ENCODE peak calls at places on chromosomes 4 and X, in seven cellular contexts. Q is B cell, W is PC-3, N is glutamatergic neuron, J is AG09319, P is adrenal gland, H is OCI-LY7. O is an unnamed sample.

GRCh38 chr4:159046683-159047082 is 56.2 kb upstream of the RAPGEF2 start:
- DNase-seq in P (no peak), H (no peak), Q (no peak), W (no peak), J (no peak), N (no peak), O (no peak)

GRCh38 chr4:170853422-170854021 is 763.8 kb upstream of the AADAT start:
- DNase-seq in Q (no peak), P (peak), W (peak), J (no peak), H (peak), N (peak), O (peak)

GRCh38 chr4:53196872-53197759 is 168.7 kb downstream of the SCFD2 start:
- DNase-seq in P (no peak), Q (peak), J (peak), N (no peak), W (peak), H (peak), O (peak)

GRCh38 chr4:177484613-177485021 is 42.4 kb upstream of the AGA start:
- DNase-seq in J (peak), W (peak), P (no peak), H (no peak), N (no peak), Q (no peak), O (no peak)

GRCh38 chr4:147933316-147933715 is 201.4 kb downstream of the ARHGAP10 start:
- DNase-seq in W (no peak), N (no peak), J (no peak), Q (no peak), H (peak), P (no peak), O (no peak)

GRCh38 chr4:139535852-139536234 is 20.2 kb downstream of the SETD7 start:
- DNase-seq in H (no peak), Q (no peak), N (no peak), P (no peak), J (no peak), W (no peak), O (no peak)

GRCh38 chr4:8732681-8733243 is 138.9 kb downstream of the HMX1 start:
- DNase-seq in Q (no peak), P (peak), W (no peak), N (no peak), J (no peak), H (no peak), O (no peak)

GRCh38 chr4:101708640-101709039 is 81.9 kb upstream of the BANK1 start:
- DNase-seq in J (no peak), Q (no peak), W (peak), N (no peak), P (no peak), H (no peak), O (no peak)

GRCh38 chr4:156581693-156582092 is 389.9 kb downstream of the PDGFC start:
- DNase-seq in W (peak), J (no peak), Q (no peak), P (no peak), N (no peak), H (no peak), O (no peak)

GRCh38 chr4:73221734-73222133 is 36.9 kb downstream of the ANKRD17 start:
- DNase-seq in W (no peak), P (no peak), N (no peak), J (no peak), Q (no peak), H (no peak), O (no peak)

GRCh38 chrX:138711399-138712347 is at the start of gene FGF13:
- DNase-seq in P (peak), H (no peak), J (no peak), N (peak), Q (no peak), W (peak), O (peak)

GRCh38 chrX:44596277-44596676 is 53.6 kb upstream of the FUNDC1 start:
- DNase-seq in P (no peak), H (no peak), W (no peak), J (no peak), N (no peak), Q (no peak), O (peak)

GRCh38 chr4:1099270-1099669 is 14.1 kb downstream of the RNF212 start:
- DNase-seq in H (no peak), Q (no peak), P (no peak), W (no peak), J (no peak), N (no peak), O (no peak)

GRCh38 chr4:11765849-11766453 is 337.3 kb upstream of the HS3ST1 start:
- DNase-seq in N (peak), W (peak), J (no peak), P (peak), H (peak), Q (peak), O (peak)

GRCh38 chr4:105859233-105859632 is 36.0 kb upstream of the NPNT start:
- DNase-seq in W (peak), H (no peak), J (peak), P (no peak), N (no peak), Q (no peak), O (no peak)

GRCh38 chr4:56828784-56829535 is 7.5 kb upstream of the SPINK2 start:
- DNase-seq in J (no peak), W (peak), N (no peak), P (no peak), Q (no peak), H (no peak), O (no peak)

DNA sequence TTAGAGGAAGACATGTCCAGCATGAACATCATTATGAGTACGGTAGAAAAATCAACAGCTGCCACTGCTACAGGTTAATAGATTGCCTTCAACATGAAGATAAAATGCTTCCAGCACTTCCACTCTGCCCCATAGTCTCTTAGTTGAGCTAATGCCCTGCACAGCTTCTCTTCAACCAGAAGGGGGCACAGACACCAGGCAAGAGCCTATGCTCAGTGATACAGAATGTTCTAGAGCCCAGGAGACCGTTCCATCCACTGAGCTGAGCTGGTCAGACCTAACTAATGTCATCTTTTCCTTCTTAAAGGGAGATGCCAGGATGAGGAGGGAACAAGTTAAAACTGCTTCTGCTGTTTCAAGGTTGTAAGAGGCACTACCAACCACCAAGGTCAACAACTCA is 42.2 kb downstream of the SMIM10L2A start:
- DNase-seq in N (no peak), J (no peak), P (no peak), W (peak), Q (no peak), H (peak), O (no peak)
- TF ChIP-seq CTCF in N (no peak), J (peak), P (peak), W (peak), Q (peak), H (peak), O (peak)

DNA sequence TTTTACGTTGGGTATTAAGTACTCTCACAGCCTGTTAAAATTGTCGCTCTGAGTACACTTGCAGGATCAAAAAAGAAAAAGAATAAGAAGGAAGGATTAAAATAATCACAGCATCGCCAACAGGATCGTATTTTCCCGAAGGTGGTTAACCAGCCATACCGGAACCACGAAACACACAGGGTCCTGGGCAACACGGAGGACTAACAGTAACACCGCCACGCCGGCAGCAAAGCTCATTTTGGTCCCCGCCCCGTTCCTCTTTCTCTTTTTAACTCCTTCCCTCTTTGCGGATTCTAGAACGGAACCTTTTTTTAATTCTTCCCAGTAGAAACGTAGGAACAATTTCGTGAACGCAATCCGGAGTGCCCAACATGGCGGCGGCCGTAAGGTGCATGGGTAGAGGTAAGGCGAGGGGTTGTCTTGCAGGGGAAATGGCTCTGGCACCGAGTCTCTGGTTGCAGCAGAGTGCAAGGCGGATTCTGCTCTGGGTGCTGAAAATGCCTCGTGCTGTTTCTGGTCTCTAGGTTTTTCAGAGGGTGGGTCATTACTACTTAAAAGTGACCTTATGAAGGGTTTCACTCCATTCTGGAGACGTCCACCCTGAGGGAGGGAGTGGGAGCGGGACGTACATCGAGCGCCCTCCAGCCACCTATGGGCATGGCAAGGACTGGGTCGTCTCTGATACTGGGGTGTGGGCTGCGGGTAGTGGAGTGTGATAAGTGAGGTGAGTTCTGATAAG is at the start of gene MRPL1:
- DNase-seq in J (peak), N (peak), W (peak), H (peak), Q (peak), P (peak), O (peak)
- TF ChIP-seq CTCF in J (no peak), N (peak), W (peak), H (peak), Q (no peak), P (no peak), O (peak)

DNA sequence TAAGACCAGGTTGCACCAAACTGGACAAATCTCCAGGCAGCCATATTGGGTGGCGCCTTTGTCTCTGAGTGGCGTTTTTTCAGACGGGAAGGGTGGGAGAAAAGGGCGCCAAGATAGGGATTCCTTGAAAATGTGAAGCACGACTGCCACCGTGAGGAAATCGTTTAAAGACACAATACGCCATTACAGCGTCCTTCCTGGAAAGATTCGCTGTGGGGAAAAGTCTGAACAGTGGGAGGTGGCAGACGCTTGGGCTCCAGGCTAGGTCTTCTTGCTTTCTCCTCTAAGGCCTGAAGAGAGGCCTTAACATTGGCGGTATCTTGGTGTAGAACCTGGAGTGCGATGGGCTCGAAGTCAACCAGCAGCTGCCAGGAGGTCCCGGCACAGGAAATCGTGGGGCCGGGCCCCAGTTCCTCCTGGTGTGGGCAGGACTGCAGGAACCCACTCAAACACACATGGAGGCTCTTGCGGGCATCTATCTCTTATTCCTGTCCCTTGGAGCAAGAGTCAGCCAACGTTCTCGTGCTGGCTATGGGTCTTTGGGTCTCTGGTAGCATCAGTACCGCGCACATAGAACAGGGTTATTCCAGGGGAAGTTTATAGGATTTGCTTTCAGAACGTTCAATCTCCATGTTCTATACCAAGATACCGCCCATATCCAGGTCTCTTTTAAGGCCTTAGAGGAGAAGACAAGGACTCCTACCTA is 208.8 kb downstream of the OR13H1 start:
- DNase-seq in Q (no peak), W (peak), N (no peak), P (peak), H (no peak), J (peak), O (no peak)
- TF ChIP-seq CTCF in Q (no peak), W (no peak), N (no peak), P (peak), H (no peak), J (peak), O (no peak)

GRCh38 chrX:114619874-114620273 is 36.0 kb downstream of the HTR2C start:
- DNase-seq in H (no peak), J (no peak), N (no peak), P (no peak), W (peak), Q (no peak), O (peak)
- TF ChIP-seq CTCF in H (peak), J (peak), N (peak), P (peak), W (peak), Q (no peak), O (peak)

DNA sequence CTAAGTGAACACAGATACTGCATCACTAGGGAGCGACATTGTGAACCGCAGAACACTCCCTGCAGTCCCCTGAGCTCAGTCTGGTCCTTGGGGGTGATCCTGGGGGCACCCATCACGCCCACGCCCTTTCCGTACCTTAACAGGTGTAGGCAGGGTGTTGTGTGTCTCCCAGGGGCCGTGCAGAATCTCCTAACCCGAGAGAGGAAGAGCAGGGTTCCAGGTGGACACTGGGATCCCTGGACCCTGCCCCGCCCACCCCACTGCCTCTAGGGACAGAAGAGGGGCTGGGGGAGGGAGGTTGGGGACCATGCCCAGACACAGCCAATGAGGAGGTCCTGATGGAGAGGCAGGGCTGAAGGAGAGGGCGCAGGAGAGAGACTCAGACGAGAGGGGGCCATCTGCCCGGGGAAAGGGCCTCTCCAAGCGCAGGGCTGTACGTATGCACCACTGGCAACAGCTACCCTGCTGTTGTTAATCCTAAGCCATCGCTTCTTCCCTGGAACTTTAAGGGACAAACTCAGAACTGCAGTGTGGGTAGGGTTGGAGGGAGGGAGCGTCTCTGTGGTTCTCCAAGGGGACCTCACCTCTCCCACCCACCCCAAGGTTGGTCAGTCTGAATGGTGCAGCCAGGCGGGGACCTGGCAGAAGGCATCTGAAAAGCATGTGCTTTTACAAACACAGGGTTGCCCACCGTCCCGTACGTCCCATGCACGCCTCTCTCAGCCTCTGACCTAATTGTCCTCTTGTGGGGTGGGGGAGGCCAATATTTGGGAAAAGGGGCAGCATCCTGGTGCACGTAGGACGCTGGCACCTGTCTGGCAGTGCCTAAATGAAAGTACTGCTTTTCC is 2.4 kb downstream of the P2RY8 start:
- DNase-seq in P (peak), N (no peak), Q (no peak), H (peak), J (no peak), W (no peak), O (peak)
- TF ChIP-seq CTCF in P (no peak), N (no peak), Q (no peak), H (no peak), J (no peak), W (no peak), O (no peak)

GRCh38 chrX:14630724-14631123 is 101.4 kb downstream of the GLRA2 start:
- DNase-seq in J (no peak), H (no peak), Q (no peak), P (no peak), W (peak), N (no peak), O (no peak)
- TF ChIP-seq CTCF in J (no peak), H (peak), Q (no peak), P (no peak), W (peak), N (no peak), O (no peak)

DNA sequence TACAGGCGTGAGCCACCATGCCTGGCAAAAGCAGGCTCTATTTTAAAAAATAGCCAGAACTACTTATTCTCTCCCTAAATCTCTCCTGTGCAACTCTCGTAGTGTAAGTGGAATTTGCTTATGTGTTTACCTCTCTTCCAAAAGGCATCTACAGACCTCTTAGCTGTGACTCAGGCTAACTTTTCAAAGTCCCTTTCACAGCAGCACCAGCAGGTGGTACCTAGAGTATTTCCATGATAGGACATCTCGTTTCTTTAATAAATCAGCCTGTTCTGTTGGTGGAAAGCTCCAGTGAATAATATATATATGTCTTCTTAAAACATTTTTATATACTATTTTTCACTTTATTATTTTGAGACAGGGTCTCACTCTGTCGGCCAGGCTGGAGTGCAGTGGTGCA is 89.0 kb downstream of the NSUN7 start:
- DNase-seq in H (no peak), P (no peak), N (no peak), J (no peak), Q (no peak), W (peak), O (no peak)
- TF ChIP-seq CTCF in H (no peak), P (no peak), N (no peak), J (no peak), Q (no peak), W (peak), O (peak)

GRCh38 chr4:141654098-141654497 is 17.7 kb downstream of the IL15 start:
- DNase-seq in Q (no peak), H (no peak), W (peak), N (no peak), P (peak), J (no peak), O (no peak)
- TF ChIP-seq CTCF in Q (no peak), H (peak), W (peak), N (no peak), P (peak), J (peak), O (no peak)

DNA sequence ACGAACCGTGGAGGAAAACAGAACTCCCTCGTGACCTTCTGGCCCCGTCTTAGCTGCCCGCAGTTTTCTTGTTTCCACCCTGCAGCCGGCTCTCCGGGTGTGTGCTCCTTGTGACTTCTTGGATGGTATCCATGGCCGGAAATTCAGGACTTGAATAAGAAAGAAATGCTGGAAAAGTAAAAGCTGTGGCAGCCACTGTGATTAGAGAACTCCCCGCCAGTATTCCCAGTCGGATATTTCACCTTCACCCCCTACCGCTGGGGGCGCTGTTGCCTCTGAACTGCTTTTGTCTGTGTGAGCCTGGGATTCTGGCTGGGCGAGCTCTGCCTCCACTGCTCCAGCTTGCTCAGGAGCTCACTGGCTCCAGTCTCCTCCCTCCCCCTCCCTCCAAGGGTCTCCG is 41.5 kb upstream of the CYP4V2 start:
- DNase-seq in W (peak), H (peak), Q (no peak), N (peak), P (peak), J (no peak), O (no peak)
- TF ChIP-seq CTCF in W (peak), H (peak), Q (peak), N (peak), P (peak), J (peak), O (no peak)